ENCODE peak calls at places on chromosomes 1 and 21, in four cellular contexts. G is AG08396, E is neural progenitor cell, C is NCI-H510A treated with DMSO at 0.1 percent for 48 hours. I is an unnamed sample.

GRCh38 chr1:19028110-19028509 is 71.6 kb upstream of the IFFO2 start:
- DNase-seq in E (no peak), G (no peak), C (peak), I (no peak)

GRCh38 chr1:151868404-151868980 is 15.0 kb upstream of the THEM5 start:
- DNase-seq in G (no peak), C (no peak), E (no peak), I (peak)

GRCh38 chr1:15755021-15755642 is 3.5 kb upstream of the FBLIM1 start:
- DNase-seq in G (no peak), E (no peak), C (no peak), I (no peak)

GRCh38 chr1:115317101-115318012 is 20.7 kb downstream of the NGF start:
- DNase-seq in C (peak), E (no peak), G (no peak), I (peak)

GRCh38 chr1:180911640-180912161 is 996 bp upstream of the KIAA1614 start:
- DNase-seq in E (no peak), C (no peak), G (no peak), I (no peak)

GRCh38 chr1:24805534-24806301 is 60.5 kb downstream of the CLIC4 start:
- DNase-seq in C (no peak), E (no peak), G (peak), I (peak)

GRCh38 chr1:97069312-97069711 is 347.7 kb downstream of the PTBP2 start:
- DNase-seq in E (no peak), G (no peak), C (no peak), I (no peak)

GRCh38 chr1:11740258-11741192 is 4.6 kb downstream of the AGTRAP start:
- DNase-seq in E (no peak), G (no peak), C (no peak), I (no peak)

GRCh38 chr1:64162804-64163203 is 40.6 kb upstream of the UBE2U start:
- DNase-seq in G (no peak), E (no peak), C (no peak), I (no peak)

GRCh38 chr1:23885222-23885621 is 17.1 kb upstream of the FUCA1 start:
- DNase-seq in E (no peak), G (no peak), C (no peak), I (no peak)

GRCh38 chr1:40625476-40626382 is 39.8 kb downstream of the RIMS3 start:
- DNase-seq in E (no peak), G (no peak), C (no peak), I (no peak)

GRCh38 chr21:42003051-42003461 is 7.1 kb downstream of the ZBTB21 start:
- DNase-seq in G (no peak), E (no peak), C (no peak), I (peak)

GRCh38 chr1:54476231-54477109 is 70.3 kb upstream of the SSBP3 start:
- DNase-seq in E (no peak), G (no peak), C (no peak), I (no peak)

GRCh38 chr1:219189021-219189824 is 15.5 kb downstream of the LYPLAL1 start:
- DNase-seq in C (no peak), E (no peak), G (peak), I (peak)

GRCh38 chr1:97980530-97980929 is 59.7 kb upstream of the DPYD start:
- DNase-seq in E (no peak), C (no peak), G (no peak), I (no peak)

GRCh38 chr21:37233551-37234146 is 33.5 kb downstream of the VPS26C start:
- DNase-seq in E (no peak), G (no peak), C (peak), I (no peak)

GRCh38 chr1:39379187-39379586 is 112.2 kb upstream of the BMP8A start:
- DNase-seq in C (no peak), E (no peak), G (no peak), I (no peak)

GRCh38 chr1:110319332-110320167 is 19.6 kb upstream of the RBM15 start:
- DNase-seq in E (no peak), C (peak), G (no peak), I (no peak)

GRCh38 chr1:239703067-239703466 is 316.7 kb downstream of the CHRM3 start:
- DNase-seq in E (no peak), G (no peak), C (no peak), I (no peak)

GRCh38 chr1:28248273-28249012 is 10.9 kb upstream of the SESN2 start:
- DNase-seq in E (peak), G (peak), C (peak), I (peak)

GRCh38 chr1:39129514-39129913 is 75.0 kb upstream of the MACF1 start:
- DNase-seq in E (peak), G (peak), C (no peak), I (peak)

GRCh38 chr1:112387807-112388206 is 8.2 kb upstream of the CTTNBP2NL start:
- DNase-seq in C (no peak), G (no peak), E (no peak), I (no peak)

GRCh38 chr1:18182518-18183160 is 75.0 kb downstream of the IGSF21 start:
- DNase-seq in C (peak), E (no peak), G (no peak), I (no peak)

GRCh38 chr1:236338096-236338495 is 56.0 kb upstream of the EDARADD start:
- DNase-seq in C (no peak), G (peak), E (no peak), I (peak)

GRCh38 chr1:36738245-36738644 is 255.5 kb upstream of the CSF3R start:
- DNase-seq in E (no peak), G (no peak), C (no peak), I (no peak)

GRCh38 chr1:115725600-115725999 is 42.9 kb downstream of the CASQ2 start:
- DNase-seq in C (no peak), E (no peak), G (no peak), I (no peak)

GRCh38 chr1:119702384-119702783 is 9.3 kb upstream of the PHGDH start:
- DNase-seq in G (no peak), C (no peak), E (no peak), I (peak)

GRCh38 chr1:71399594-71399993 is 318.8 kb upstream of the ZRANB2 start:
- DNase-seq in E (no peak), G (no peak), C (no peak), I (no peak)

GRCh38 chr1:3033795-3034100 is 12.5 kb downstream of the ACTRT2 start:
- DNase-seq in E (no peak), C (no peak), G (no peak), I (no peak)

I was measured in foreskin fibroblast.